ENCODE peak calls at places on chromosome 19, in four cellular contexts. B is H1, I is SK-N-SH, G is HepG2. A is an unnamed sample.

GRCh38 chr19:38617764-38618589 is at the start of gene MAP4K1:
- DNase-seq in B (no peak), I (no peak), G (no peak), A (no peak)

GRCh38 chr19:16661480-16662034 is 618 bp downstream of the TMEM38A start:
- DNase-seq in B (peak), I (peak), G (no peak), A (no peak)

GRCh38 chr19:55228403-55229031 is at the start of gene TMEM86B:
- DNase-seq in B (no peak), I (peak), G (peak), A (no peak)

GRCh38 chr19:31253816-31254551 is 95.3 kb downstream of the TSHZ3 start:
- DNase-seq in B (no peak), I (no peak), G (no peak), A (no peak)

GRCh38 chr19:56076413-56076998 is 44.6 kb downstream of the ZNF787 start:
- DNase-seq in B (peak), I (peak), G (peak), A (no peak)

GRCh38 chr19:21838646-21839045 is 2.7 kb upstream of the ZNF43 start:
- DNase-seq in B (no peak), I (no peak), G (no peak), A (no peak)

GRCh38 chr19:11286312-11286974 is 9.5 kb upstream of the TSPAN16 start:
- DNase-seq in B (no peak), I (no peak), G (no peak), A (no peak)

GRCh38 chr19:14320253-14320652 is 61.0 kb upstream of the ADGRE5 start:
- DNase-seq in B (no peak), I (no peak), G (no peak), A (no peak)

GRCh38 chr19:35000647-35001501 is 751 bp downstream of the GRAMD1A start:
- DNase-seq in B (no peak), I (peak), G (peak), A (no peak)

GRCh38 chr19:51722492-51722891 is 1.3 kb downstream of the HAS1 start:
- DNase-seq in B (no peak), I (no peak), G (no peak), A (no peak)

GRCh38 chr19:6276447-6276846 is 3.3 kb downstream of the MLLT1 start:
- DNase-seq in B (no peak), I (peak), G (no peak), A (no peak)

GRCh38 chr19:31553112-31553843 is 204.0 kb upstream of the TSHZ3 start:
- DNase-seq in B (no peak), I (peak), G (no peak), A (no peak)

GRCh38 chr19:6260912-6261636 is 18.7 kb downstream of the MLLT1 start:
- DNase-seq in B (peak), I (peak), G (peak), A (peak)

GRCh38 chr19:30557212-30557611 is 185.0 kb downstream of the ZNF536 start:
- DNase-seq in B (no peak), I (no peak), G (no peak), A (no peak)

GRCh38 chr19:33387351-33388230 is 14.1 kb downstream of the CEBPG start:
- DNase-seq in B (no peak), I (no peak), G (no peak), A (no peak)

GRCh38 chr19:16334421-16334820 is 9.8 kb downstream of the KLF2 start:
- DNase-seq in B (no peak), I (no peak), G (no peak), A (no peak)

DNA sequence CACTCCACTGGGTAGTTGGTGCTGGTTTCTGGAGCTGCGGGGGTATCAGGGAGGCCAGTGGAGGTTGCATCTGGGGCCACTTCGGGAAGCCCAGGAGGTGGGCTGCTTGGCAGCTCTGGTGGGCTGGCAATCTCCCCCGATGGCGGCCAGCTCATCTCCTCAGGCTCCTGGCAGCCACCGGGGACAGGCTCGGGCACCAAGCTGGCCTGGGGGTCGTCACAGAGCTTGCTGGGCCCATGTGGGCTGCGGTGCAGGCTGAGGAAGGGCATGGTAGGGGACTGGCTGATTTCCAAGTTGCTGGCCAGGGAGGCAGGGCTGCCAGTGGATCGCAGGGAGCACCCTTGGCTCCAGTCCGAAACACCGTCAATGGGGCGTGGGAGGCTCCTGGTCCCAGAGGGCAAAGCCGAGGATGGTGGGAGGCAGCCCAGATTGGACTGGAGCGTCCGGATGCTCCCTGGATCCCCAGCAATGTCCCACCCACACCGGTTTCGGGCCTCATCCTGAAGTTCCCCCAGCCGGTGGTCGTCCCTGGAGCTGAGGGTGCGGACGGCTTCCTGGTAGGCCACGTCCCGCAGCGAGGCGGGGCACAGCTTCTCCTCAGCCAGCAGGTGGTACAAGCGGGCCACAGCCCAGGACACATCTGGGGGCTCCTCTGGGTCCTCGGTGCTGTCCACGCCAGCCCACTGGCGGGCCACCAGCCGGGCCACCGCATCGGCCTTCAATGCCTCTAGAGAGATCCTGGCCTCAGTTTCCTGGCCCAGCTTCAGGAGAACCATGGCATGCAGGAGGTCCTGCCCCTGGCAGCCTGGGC is 13.8 kb downstream of the TICAM1 start:
- DNase-seq in B (no peak), I (no peak), G (no peak), A (no peak)
- H3K9ac ChIP-seq in B (no peak), I (no peak), G (no peak), A (no peak)

DNA sequence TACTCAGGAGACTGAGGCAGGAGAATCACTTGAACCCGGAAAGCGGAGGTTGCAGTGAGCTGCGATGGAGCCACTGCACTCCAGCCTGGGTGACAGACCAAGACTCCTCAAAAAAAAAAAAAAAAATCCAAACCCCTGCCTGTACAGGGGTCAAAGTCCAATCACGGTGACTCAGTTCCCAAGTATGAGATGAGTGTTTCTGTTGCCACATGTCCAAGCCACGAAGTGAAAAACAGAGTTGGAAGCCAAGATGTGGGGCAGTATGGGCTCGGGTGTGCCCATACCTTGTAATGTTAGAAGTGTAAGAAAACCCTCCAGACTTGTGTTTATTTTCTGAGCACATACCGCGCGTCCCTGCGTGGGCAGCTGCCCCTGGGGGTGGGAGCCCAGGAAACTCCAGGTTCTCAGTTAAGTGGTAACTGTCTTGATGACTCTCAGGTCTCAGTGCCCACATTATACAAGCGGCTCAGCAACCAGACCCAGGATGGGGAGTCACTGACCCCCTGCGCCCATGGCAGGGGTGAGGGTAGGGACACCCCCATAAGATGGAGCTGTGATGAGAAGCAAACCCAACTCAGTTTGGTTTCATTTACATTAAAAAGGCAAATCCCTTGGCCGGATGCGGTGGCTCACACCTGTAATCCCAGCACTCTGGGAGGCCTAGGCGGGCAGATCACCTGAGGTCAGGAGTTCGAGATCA is 1.2 kb upstream of the GPX4 start:
- DNase-seq in B (no peak), I (no peak), G (peak), A (no peak)
- TF ChIP-seq YY1 in B (no peak), I (no peak), G (no peak), A (no peak)

GRCh38 chr19:3736106-3736724 is 25.3 kb downstream of the APBA3 start:
- DNase-seq in B (no peak), I (no peak), G (no peak), A (no peak)

GRCh38 chr19:3738477-3739220 is 22.8 kb downstream of the APBA3 start:
- DNase-seq in B (no peak), I (no peak), G (no peak), A (no peak)

GRCh38 chr19:3734310-3734600 is 26.1 kb downstream of the TJP3 start:
- DNase-seq in B (no peak), I (no peak), G (no peak), A (no peak)

GRCh38 chr19:3740431-3740830 is 21.1 kb downstream of the APBA3 start:
- DNase-seq in B (no peak), I (no peak), G (no peak), A (no peak)

DNA sequence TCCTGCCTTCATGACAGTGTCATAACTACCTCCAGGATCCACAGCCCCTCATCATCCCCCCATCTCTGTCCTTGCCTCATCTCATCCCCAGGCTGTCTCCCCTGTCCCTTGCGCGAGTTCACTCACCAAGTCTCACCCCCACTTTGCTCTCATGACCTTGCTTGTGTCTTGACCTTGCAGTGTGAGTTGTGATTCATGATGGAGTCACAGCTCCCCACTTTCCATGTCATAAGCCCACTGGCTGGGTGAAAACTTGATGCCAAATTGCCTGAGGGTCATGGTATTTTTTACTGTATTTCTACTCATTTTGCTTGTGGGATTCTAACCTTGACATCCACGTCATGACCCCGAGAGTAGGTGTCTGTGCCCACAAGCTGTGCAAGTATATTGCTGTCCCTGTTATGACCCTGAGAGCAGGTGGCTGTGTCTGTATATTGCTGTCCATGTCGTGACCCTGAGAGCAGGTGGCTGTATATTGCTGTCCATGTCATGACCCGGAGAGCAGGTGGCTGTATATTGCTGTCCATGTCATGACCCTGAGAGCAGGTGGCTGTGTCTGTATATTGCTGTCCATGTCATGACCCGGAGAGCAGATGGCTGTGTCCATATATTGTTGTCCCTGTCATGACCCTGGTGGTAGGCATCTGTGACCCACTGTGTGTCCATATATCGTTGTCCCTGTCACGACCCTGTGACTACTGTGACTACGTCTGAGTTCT is 23.8 kb downstream of the APBA3 start:
- DNase-seq in B (no peak), I (no peak), G (no peak), A (no peak)
- H3K9ac ChIP-seq in B (no peak), I (no peak), G (no peak), A (no peak)

DNA sequence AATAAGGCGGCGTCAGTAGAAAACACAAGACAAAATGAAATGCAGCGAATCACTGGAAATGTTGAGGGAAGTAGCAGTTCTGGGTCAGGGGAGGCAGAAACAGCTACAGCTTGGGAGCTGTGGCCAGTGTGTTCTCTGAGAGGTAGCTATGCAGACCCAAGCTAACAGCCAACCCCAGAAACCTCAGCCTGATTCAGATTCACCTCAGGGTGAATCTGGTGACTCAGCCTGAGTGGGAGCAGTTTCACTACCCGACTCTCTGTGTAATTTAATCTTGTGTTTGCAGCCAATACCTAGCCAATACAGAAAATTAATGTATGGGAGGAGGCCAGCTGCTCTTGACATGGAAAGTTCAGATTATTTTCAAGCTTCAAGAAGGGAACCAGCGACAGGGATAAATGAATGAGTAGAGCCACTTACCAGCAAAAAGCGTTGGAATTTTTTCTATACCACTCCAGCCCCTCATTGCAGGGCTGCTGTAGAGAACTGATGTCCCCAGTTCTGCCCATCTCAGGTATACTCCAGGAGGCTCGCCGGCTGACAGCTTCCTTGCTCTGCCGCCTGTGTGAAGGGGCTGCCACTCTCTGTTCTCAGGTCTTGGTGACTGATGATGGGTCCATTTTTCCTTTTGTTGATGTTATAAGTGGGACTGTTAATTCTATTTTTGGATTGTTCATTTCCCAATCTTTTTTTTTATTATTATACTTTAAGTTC is 8.9 kb downstream of the IGFL3 start:
- DNase-seq in B (no peak), I (peak), G (no peak), A (no peak)
- TF ChIP-seq YY1 in B (no peak), I (no peak), G (no peak), A (no peak)

DNA sequence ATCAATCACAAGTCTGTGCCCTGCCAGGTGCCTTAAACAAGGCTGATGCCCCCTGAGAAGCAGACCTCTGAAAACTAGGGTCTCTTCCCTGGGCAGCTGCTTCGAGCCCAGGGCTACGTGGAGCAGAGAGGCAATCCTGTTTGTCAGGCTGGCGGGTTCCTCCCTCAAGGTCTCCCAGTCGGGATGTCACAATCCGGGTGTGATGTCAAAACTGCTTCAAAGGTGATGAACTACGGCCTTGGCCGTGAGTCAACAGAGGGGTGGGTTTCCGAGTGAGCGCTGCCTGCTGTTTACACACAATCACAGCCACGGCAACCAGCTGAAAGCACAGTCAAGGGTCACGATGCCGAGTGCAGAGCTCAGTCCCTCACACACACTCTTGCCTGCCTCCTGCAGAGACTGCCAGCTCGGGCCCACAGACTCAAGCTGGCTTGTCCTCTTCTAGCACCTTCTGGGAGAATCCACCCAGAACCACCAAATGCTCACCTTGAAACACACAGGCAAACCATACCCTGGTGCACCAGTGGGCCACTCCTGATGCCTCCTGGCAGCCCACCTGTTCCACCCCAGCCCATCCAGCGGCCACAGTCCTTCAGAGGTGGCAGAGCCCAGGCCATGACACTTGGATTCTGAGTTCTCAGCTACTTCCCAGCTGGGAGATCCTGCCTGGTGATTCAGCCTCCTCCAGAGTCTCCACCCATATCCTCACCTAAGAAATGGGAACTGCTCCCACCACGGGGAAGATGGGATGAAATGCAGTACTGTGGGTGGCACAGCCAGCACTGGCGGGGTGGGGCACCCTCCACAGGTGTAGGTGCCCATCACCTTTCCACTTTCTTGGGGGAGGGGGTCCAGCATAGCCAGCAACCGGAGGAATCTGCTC is 6.8 kb downstream of the ELL start:
- DNase-seq in B (no peak), I (no peak), G (peak), A (no peak)
- H3K9ac ChIP-seq in B (no peak), I (no peak), G (peak), A (peak)

DNA sequence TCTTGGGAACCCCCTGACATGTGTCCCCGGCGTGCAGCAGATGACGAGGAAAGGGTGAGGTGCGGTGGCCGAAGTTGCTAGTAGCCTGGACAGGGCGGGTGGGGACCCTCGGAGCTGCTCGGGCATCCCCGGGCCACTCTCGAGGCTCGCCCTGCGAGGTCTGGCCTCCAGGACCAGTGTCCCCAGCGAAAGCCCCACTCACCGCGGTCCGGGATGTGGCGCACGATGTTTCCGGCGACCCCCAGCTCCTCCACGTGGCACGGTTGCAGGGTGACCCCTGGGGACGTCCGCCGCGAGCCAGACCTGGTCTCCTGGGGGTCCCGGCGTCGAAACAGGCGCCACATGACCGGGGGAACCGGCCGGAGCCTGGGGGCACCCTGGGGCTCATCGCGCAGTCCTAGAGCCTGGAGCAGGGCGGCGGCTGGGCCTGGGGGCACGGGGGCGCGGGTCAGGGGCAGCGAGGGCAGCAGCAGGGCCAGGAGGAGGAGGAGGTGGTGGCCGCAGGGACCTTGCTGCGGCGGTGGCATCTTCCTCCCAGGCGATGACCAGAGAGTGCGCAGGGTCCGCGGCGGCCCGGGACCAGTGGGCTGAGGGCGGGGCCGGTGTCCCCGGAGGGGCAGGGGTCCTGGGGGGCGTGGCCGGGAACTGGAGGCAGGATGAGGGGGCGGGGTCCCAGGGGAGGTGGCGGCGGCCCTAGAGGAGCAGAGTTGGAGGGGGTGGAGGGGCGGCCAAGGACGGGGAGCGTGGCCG is 26.0 kb downstream of the CERS1 start:
- DNase-seq in B (peak), I (no peak), G (no peak), A (no peak)
- TF ChIP-seq YY1 in B (no peak), I (no peak), G (no peak), A (no peak)

DNA sequence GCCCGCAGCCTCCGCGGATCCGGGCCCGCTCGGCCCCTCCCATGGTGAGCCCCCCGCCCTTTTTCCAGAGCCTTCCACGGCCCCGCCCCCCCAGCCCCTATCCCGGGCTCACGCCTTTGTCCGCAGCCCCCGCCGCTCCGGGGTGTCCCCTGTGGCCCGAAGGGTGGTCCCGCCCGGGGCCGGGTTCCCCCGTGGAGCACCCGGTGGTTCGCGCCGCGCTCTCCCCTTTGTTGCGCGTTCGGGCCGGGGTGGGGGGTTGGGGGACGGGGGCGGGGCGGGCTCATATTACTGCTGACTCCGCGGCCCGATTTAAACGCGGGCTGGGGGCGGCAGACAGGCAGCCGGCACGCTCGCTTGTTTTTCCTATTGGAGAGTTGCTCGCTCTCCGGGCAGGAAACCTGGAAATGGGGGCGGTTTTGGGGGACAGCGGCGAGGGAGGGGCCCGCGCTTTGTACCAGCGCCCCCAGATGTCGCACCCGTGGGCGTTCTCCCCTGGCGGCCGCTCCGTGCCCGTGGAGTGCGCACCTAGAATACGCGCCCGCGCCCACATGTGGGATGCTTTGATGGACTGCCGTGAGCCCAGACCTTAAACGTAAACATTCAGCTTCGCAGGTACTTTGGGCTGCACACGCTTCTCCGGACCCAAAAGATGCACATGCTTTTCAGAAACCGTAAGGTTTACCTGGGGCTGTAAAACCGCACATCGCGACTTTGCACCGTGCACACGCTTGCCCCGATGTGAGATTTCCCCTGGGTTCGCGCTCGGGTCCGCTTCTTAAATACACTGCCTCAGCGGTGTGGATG is 699 bp downstream of the PTOV1 start:
- DNase-seq in B (peak), I (peak), G (no peak), A (no peak)
- H3K9ac ChIP-seq in B (peak), I (peak), G (peak), A (peak)

GRCh38 chr19:40718774-40719391 is 2.0 kb downstream of the ITPKC start:
- DNase-seq in B (no peak), I (no peak), G (peak), A (no peak)
- TF ChIP-seq YY1 in B (no peak), I (no peak), G (no peak), A (no peak)

GRCh38 chr19:12778905-12779161 is 3.5 kb upstream of the HOOK2 start:
- DNase-seq in B (no peak), I (no peak), G (no peak), A (no peak)
- H3K9ac ChIP-seq in B (no peak), I (peak), G (peak), A (peak)

A was measured in NT2/D1.